ENCODE peak calls at places on chromosomes 6 and 20, in nine cellular contexts. One of them, this sample, is unnamed.

GRCh38 chr6:116217069-116217468 is 36.8 kb downstream of the TSPYL4 start:
- DNase-seq in cardiac muscle cell: peak
- DNase-seq in fibroblast of mammary gland: peak
- DNase-seq in AG04449: no peak
- DNase-seq in nephron progenitor cell: no peak
- DNase-seq in GM20000: peak
- DNase-seq in neural crest cell: no peak
- DNase-seq in omental fat pad: no peak
- DNase-seq in mucosa of descending colon: no peak
- DNase-seq in this sample: no peak

GRCh38 chr20:10609276-10609675 is 64.5 kb downstream of the JAG1 start:
- DNase-seq in omental fat pad: no peak
- DNase-seq in AG04449: no peak
- DNase-seq in mucosa of descending colon: no peak
- DNase-seq in GM20000: no peak
- DNase-seq in neural crest cell: no peak
- DNase-seq in fibroblast of mammary gland: peak
- DNase-seq in cardiac muscle cell: no peak
- DNase-seq in nephron progenitor cell: no peak
- DNase-seq in this sample: no peak

GRCh38 chr6:134678436-134678889 is 271.4 kb downstream of the ALDH8A1 start:
- DNase-seq in AG04449: no peak
- DNase-seq in omental fat pad: no peak
- DNase-seq in fibroblast of mammary gland: peak
- DNase-seq in neural crest cell: no peak
- DNase-seq in mucosa of descending colon: peak
- DNase-seq in nephron progenitor cell: no peak
- DNase-seq in cardiac muscle cell: no peak
- DNase-seq in GM20000: no peak
- DNase-seq in this sample: no peak

GRCh38 chr6:41546475-41546865 is 289 bp downstream of the FOXP4 start:
- DNase-seq in omental fat pad: no peak
- DNase-seq in cardiac muscle cell: no peak
- DNase-seq in neural crest cell: no peak
- DNase-seq in nephron progenitor cell: no peak
- DNase-seq in GM20000: no peak
- DNase-seq in AG04449: no peak
- DNase-seq in fibroblast of mammary gland: peak
- DNase-seq in mucosa of descending colon: no peak
- DNase-seq in this sample: no peak

GRCh38 chr20:1945134-1945618 is 48.7 kb downstream of the PDYN start:
- DNase-seq in fibroblast of mammary gland: peak
- DNase-seq in AG04449: no peak
- DNase-seq in omental fat pad: peak
- DNase-seq in nephron progenitor cell: no peak
- DNase-seq in GM20000: no peak
- DNase-seq in mucosa of descending colon: no peak
- DNase-seq in cardiac muscle cell: no peak
- DNase-seq in neural crest cell: no peak
- DNase-seq in this sample: no peak

GRCh38 chr6:38269773-38270172 is 370.0 kb downstream of the BTBD9 start:
- DNase-seq in cardiac muscle cell: peak
- DNase-seq in GM20000: no peak
- DNase-seq in AG04449: no peak
- DNase-seq in nephron progenitor cell: no peak
- DNase-seq in omental fat pad: no peak
- DNase-seq in neural crest cell: no peak
- DNase-seq in fibroblast of mammary gland: peak
- DNase-seq in mucosa of descending colon: no peak
- DNase-seq in this sample: no peak

GRCh38 chr6:52994031-52994788 is 874 bp downstream of the GSTA4 start:
- DNase-seq in nephron progenitor cell: peak
- DNase-seq in cardiac muscle cell: peak
- DNase-seq in mucosa of descending colon: peak
- DNase-seq in fibroblast of mammary gland: peak
- DNase-seq in AG04449: no peak
- DNase-seq in GM20000: no peak
- DNase-seq in neural crest cell: peak
- DNase-seq in omental fat pad: no peak
- DNase-seq in this sample: peak

GRCh38 chr6:125528614-125529013 is 220.8 kb upstream of the HEY2 start:
- DNase-seq in cardiac muscle cell: peak
- DNase-seq in fibroblast of mammary gland: no peak
- DNase-seq in GM20000: no peak
- DNase-seq in omental fat pad: no peak
- DNase-seq in neural crest cell: peak
- DNase-seq in nephron progenitor cell: peak
- DNase-seq in mucosa of descending colon: no peak
- DNase-seq in AG04449: no peak
- DNase-seq in this sample: peak

GRCh38 chr6:150448221-150448620 is 79.4 kb downstream of the IYD start:
- DNase-seq in AG04449: no peak
- DNase-seq in GM20000: no peak
- DNase-seq in neural crest cell: no peak
- DNase-seq in omental fat pad: no peak
- DNase-seq in mucosa of descending colon: no peak
- DNase-seq in cardiac muscle cell: no peak
- DNase-seq in fibroblast of mammary gland: no peak
- DNase-seq in nephron progenitor cell: no peak
- DNase-seq in this sample: no peak

DNA sequence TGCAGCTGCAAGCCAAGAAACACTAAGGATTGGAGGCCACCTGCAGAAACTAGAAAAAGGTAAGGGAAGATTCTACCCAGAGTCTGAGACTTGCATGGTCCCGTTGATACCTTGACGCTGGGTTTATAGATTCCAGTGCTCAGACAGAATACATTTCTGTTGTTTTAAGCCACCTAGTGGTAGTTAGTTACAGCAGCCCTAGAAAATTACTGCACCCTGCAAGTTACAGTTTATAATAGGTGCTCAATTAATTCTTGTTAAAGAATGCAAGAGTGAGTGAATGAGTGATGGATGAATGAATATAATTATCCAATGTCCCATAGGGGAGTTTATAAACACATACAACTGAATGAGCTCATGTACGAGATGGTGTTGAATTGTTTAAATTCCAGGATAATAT is 453.1 kb upstream of the SLC35B3 start:
- DNase-seq in GM20000: peak
- DNase-seq in fibroblast of mammary gland: no peak
- DNase-seq in omental fat pad: no peak
- DNase-seq in mucosa of descending colon: no peak
- DNase-seq in neural crest cell: no peak
- DNase-seq in AG04449: no peak
- DNase-seq in cardiac muscle cell: no peak
- DNase-seq in nephron progenitor cell: no peak
- DNase-seq in this sample: no peak
- TF ChIP-seq CTCF in GM20000: peak
- TF ChIP-seq CTCF in fibroblast of mammary gland: peak
- TF ChIP-seq CTCF in omental fat pad: no peak
- TF ChIP-seq CTCF in mucosa of descending colon: no peak
- TF ChIP-seq CTCF in neural crest cell: peak
- TF ChIP-seq CTCF in AG04449: no peak
- TF ChIP-seq CTCF in cardiac muscle cell: no peak
- TF ChIP-seq CTCF in nephron progenitor cell: peak
- TF ChIP-seq CTCF in this sample: peak

DNA sequence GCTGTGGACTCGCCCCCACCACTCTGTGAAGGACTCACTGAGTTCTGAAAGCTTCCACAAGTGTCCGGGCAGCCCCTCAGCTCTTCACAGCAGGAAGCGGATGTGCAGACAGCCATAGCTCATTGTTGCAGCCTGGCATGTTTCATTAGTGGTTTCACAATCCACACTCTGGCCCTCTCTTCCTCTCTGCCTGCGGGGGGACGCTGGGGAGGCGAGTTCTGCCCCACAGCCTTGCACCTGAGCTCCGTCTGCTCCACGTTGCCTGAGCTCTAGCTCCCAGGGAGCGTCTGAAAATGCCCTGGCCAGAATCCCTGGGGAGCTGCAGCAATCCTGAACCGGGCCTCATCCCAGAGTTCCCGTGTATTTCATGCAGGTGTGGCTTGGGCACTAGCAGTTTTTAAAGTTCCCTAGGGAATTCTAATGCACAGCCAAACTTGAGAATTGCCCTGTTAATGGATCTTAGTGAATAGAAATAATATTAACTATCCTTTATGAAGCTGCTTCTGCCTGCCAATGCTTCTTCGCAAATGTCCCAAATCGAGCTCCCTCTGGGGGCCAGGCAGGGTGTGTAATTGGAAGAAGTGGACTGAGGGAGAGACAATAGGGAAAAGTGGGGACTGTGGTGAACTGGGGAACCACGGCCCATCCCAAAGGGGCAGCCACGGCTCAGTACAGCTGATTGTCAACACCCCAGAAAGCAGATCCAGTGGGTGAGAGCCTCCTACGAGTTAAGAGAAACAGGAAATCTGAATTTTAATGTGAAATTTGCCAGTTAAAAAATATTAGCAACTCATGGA is 51.5 kb downstream of the CTCFL start:
- DNase-seq in mucosa of descending colon: no peak
- DNase-seq in AG04449: no peak
- DNase-seq in nephron progenitor cell: no peak
- DNase-seq in GM20000: peak
- DNase-seq in fibroblast of mammary gland: no peak
- DNase-seq in cardiac muscle cell: no peak
- DNase-seq in omental fat pad: no peak
- DNase-seq in neural crest cell: no peak
- DNase-seq in this sample: no peak
- TF ChIP-seq CTCF in mucosa of descending colon: no peak
- TF ChIP-seq CTCF in AG04449: no peak
- TF ChIP-seq CTCF in nephron progenitor cell: no peak
- TF ChIP-seq CTCF in GM20000: peak
- TF ChIP-seq CTCF in fibroblast of mammary gland: peak
- TF ChIP-seq CTCF in cardiac muscle cell: no peak
- TF ChIP-seq CTCF in omental fat pad: no peak
- TF ChIP-seq CTCF in neural crest cell: no peak
- TF ChIP-seq CTCF in this sample: no peak

GRCh38 chr6:43977404-43978111 is 149.7 kb downstream of the MRPL14 start:
- DNase-seq in fibroblast of mammary gland: no peak
- DNase-seq in neural crest cell: no peak
- DNase-seq in GM20000: peak
- DNase-seq in omental fat pad: peak
- DNase-seq in mucosa of descending colon: no peak
- DNase-seq in nephron progenitor cell: no peak
- DNase-seq in cardiac muscle cell: no peak
- DNase-seq in AG04449: no peak
- DNase-seq in this sample: no peak
- TF ChIP-seq CTCF in fibroblast of mammary gland: no peak
- TF ChIP-seq CTCF in neural crest cell: no peak
- TF ChIP-seq CTCF in GM20000: no peak
- TF ChIP-seq CTCF in omental fat pad: no peak
- TF ChIP-seq CTCF in mucosa of descending colon: no peak
- TF ChIP-seq CTCF in nephron progenitor cell: no peak
- TF ChIP-seq CTCF in cardiac muscle cell: peak
- TF ChIP-seq CTCF in AG04449: no peak
- TF ChIP-seq CTCF in this sample: no peak

GRCh38 chr6:25259756-25260155 is 19.4 kb upstream of the CARMIL1 start:
- DNase-seq in nephron progenitor cell: no peak
- DNase-seq in omental fat pad: no peak
- DNase-seq in fibroblast of mammary gland: no peak
- DNase-seq in AG04449: no peak
- DNase-seq in mucosa of descending colon: no peak
- DNase-seq in GM20000: no peak
- DNase-seq in cardiac muscle cell: no peak
- DNase-seq in neural crest cell: no peak
- DNase-seq in this sample: no peak

GRCh38 chr6:25253371-25253770 is 25.8 kb upstream of the CARMIL1 start:
- DNase-seq in GM20000: no peak
- DNase-seq in AG04449: no peak
- DNase-seq in omental fat pad: no peak
- DNase-seq in fibroblast of mammary gland: no peak
- DNase-seq in cardiac muscle cell: no peak
- DNase-seq in neural crest cell: no peak
- DNase-seq in nephron progenitor cell: no peak
- DNase-seq in mucosa of descending colon: no peak
- DNase-seq in this sample: no peak

GRCh38 chr6:25263602-25264001 is 15.6 kb upstream of the CARMIL1 start:
- DNase-seq in mucosa of descending colon: no peak
- DNase-seq in GM20000: no peak
- DNase-seq in nephron progenitor cell: no peak
- DNase-seq in AG04449: peak
- DNase-seq in neural crest cell: no peak
- DNase-seq in fibroblast of mammary gland: peak
- DNase-seq in cardiac muscle cell: no peak
- DNase-seq in omental fat pad: no peak
- DNase-seq in this sample: no peak

GRCh38 chr6:25254671-25255070 is 24.5 kb upstream of the CARMIL1 start:
- DNase-seq in AG04449: no peak
- DNase-seq in nephron progenitor cell: no peak
- DNase-seq in fibroblast of mammary gland: peak
- DNase-seq in mucosa of descending colon: no peak
- DNase-seq in neural crest cell: no peak
- DNase-seq in cardiac muscle cell: no peak
- DNase-seq in omental fat pad: no peak
- DNase-seq in GM20000: no peak
- DNase-seq in this sample: no peak

GRCh38 chr6:25257686-25258348 is 21.4 kb upstream of the CARMIL1 start:
- DNase-seq in neural crest cell: no peak
- DNase-seq in fibroblast of mammary gland: no peak
- DNase-seq in AG04449: no peak
- DNase-seq in nephron progenitor cell: no peak
- DNase-seq in mucosa of descending colon: no peak
- DNase-seq in GM20000: no peak
- DNase-seq in omental fat pad: no peak
- DNase-seq in cardiac muscle cell: no peak
- DNase-seq in this sample: no peak
- TF ChIP-seq CTCF in neural crest cell: no peak
- TF ChIP-seq CTCF in fibroblast of mammary gland: no peak
- TF ChIP-seq CTCF in AG04449: no peak
- TF ChIP-seq CTCF in nephron progenitor cell: no peak
- TF ChIP-seq CTCF in mucosa of descending colon: no peak
- TF ChIP-seq CTCF in GM20000: no peak
- TF ChIP-seq CTCF in omental fat pad: no peak
- TF ChIP-seq CTCF in cardiac muscle cell: no peak
- TF ChIP-seq CTCF in this sample: no peak

GRCh38 chr20:4064118-4064962 is 49.0 kb upstream of the RNF24 start:
- DNase-seq in AG04449: no peak
- DNase-seq in omental fat pad: peak
- DNase-seq in cardiac muscle cell: peak
- DNase-seq in nephron progenitor cell: peak
- DNase-seq in fibroblast of mammary gland: peak
- DNase-seq in GM20000: no peak
- DNase-seq in neural crest cell: no peak
- DNase-seq in mucosa of descending colon: peak
- DNase-seq in this sample: no peak
- TF ChIP-seq CTCF in AG04449: no peak
- TF ChIP-seq CTCF in omental fat pad: no peak
- TF ChIP-seq CTCF in cardiac muscle cell: no peak
- TF ChIP-seq CTCF in nephron progenitor cell: no peak
- TF ChIP-seq CTCF in fibroblast of mammary gland: no peak
- TF ChIP-seq CTCF in GM20000: no peak
- TF ChIP-seq CTCF in neural crest cell: no peak
- TF ChIP-seq CTCF in mucosa of descending colon: no peak
- TF ChIP-seq CTCF in this sample: no peak

GRCh38 chr6:168193816-168194701 is 115.0 kb upstream of the FRMD1 start:
- DNase-seq in cardiac muscle cell: no peak
- DNase-seq in neural crest cell: no peak
- DNase-seq in fibroblast of mammary gland: no peak
- DNase-seq in omental fat pad: no peak
- DNase-seq in mucosa of descending colon: no peak
- DNase-seq in AG04449: no peak
- DNase-seq in GM20000: no peak
- DNase-seq in nephron progenitor cell: no peak
- DNase-seq in this sample: no peak
- TF ChIP-seq CTCF in cardiac muscle cell: peak
- TF ChIP-seq CTCF in neural crest cell: peak
- TF ChIP-seq CTCF in fibroblast of mammary gland: no peak
- TF ChIP-seq CTCF in omental fat pad: no peak
- TF ChIP-seq CTCF in mucosa of descending colon: no peak
- TF ChIP-seq CTCF in AG04449: no peak
- TF ChIP-seq CTCF in GM20000: no peak
- TF ChIP-seq CTCF in nephron progenitor cell: no peak
- TF ChIP-seq CTCF in this sample: no peak

This sample was measured in endothelial cell.